ENCODE peak calls at places on chromosomes 11 and 22, in five cellular contexts. D is fibroblast of pulmonary artery, B is ovary, N is HTR-8/SVneo, Y is naive B cell. O is an unnamed sample.

GRCh38 chr11:12088047-12088481 is 22.3 kb upstream of the MICAL2 start:
- DNase-seq in D (peak), B (no peak), N (no peak), Y (no peak), O (no peak)

GRCh38 chr22:44453441-44454112 is 44.5 kb downstream of the RTL6 start:
- DNase-seq in D (no peak), B (no peak), N (no peak), Y (no peak), O (no peak)

GRCh38 chr22:37599161-37599560 is 9.5 kb upstream of the GGA1 start:
- DNase-seq in D (no peak), B (no peak), N (no peak), Y (no peak), O (no peak)

GRCh38 chr11:74278721-74279148 is 32.7 kb downstream of the P4HA3 start:
- DNase-seq in D (peak), B (peak), N (peak), Y (no peak), O (no peak)

GRCh38 chr11:57649826-57650738 is at the start of gene YPEL4:
- DNase-seq in D (peak), B (peak), N (peak), Y (no peak), O (peak)

GRCh38 chr11:19026862-19027261 is 33.7 kb downstream of the MRGPRX2 start:
- DNase-seq in D (no peak), B (no peak), N (no peak), Y (no peak), O (no peak)

GRCh38 chr11:64661622-64662021 is 61.4 kb downstream of the NRXN2 start:
- DNase-seq in D (no peak), B (no peak), N (no peak), Y (no peak), O (no peak)

GRCh38 chr22:45318558-45319318 is 9.0 kb downstream of the FAM118A start:
- DNase-seq in D (peak), B (peak), N (no peak), Y (no peak), O (no peak)

GRCh38 chr11:101442171-101442570 is 141.6 kb downstream of the TRPC6 start:
- DNase-seq in D (peak), B (no peak), N (peak), Y (no peak), O (no peak)

GRCh38 chr11:124934862-124935547 is 842 bp downstream of the HEPACAM start:
- DNase-seq in D (peak), B (no peak), N (no peak), Y (no peak), O (no peak)

GRCh38 chr22:35554297-35554845 is 13.7 kb downstream of the RASD2 start:
- DNase-seq in D (no peak), B (no peak), N (no peak), Y (no peak), O (no peak)

O was measured in NCI-H2227 treated with DMSO at 0.1 percent for 48 hours.